ENCODE peak calls at places on chromosome 6, in four cellular contexts. E, L, P and B are unnamed samples.

GRCh38 chr6:128305228-128305627 is 215.2 kb downstream of the PTPRK start:
- DNase-seq in L (peak; percentile 4), E (peak; percentile 38), P (no peak), B (peak; percentile 3)

GRCh38 chr6:166542580-166542912 is 43.9 kb downstream of the RAMACL start:
- DNase-seq in P (no peak), L (no peak), E (no peak), B (no peak)

GRCh38 chr6:81911446-81911845 is 159.0 kb upstream of the TENT5A start:
- DNase-seq in P (no peak), E (no peak), L (no peak), B (no peak)

GRCh38 chr6:35755525-35755924 is 18.7 kb downstream of the ARMC12 start:
- DNase-seq in P (no peak), L (no peak), E (no peak), B (no peak)

GRCh38 chr6:129523814-129524213 is 186.2 kb downstream of the ARHGAP18 start:
- DNase-seq in P (no peak), E (no peak), L (no peak), B (no peak)

GRCh38 chr6:431986-432385 is 40.4 kb downstream of the IRF4 start:
- DNase-seq in P (no peak), L (no peak), E (peak; percentile 38), B (no peak)

GRCh38 chr6:128139519-128139918 is 238.7 kb upstream of the THEMIS start:
- DNase-seq in L (no peak), E (peak; percentile 34), P (no peak), B (no peak)

GRCh38 chr6:23243858-23244257 is 674.5 kb downstream of the HDGFL1 start:
- DNase-seq in P (no peak), L (no peak), E (peak; percentile 41), B (no peak)

GRCh38 chr6:153135681-153136080 is 4.6 kb upstream of the RGS17 start:
- DNase-seq in P (no peak), L (no peak), E (no peak), B (no peak)

GRCh38 chr6:71886184-71887005 is at the start of gene RIMS1:
- DNase-seq in L (no peak), P (no peak), E (no peak), B (no peak)
- H3K4me3 ChIP-seq in L (peak within 1 kb of the TSS; percentile 52), P (peak within 1 kb of the TSS; percentile 53), E (peak within 1 kb of the TSS; percentile 50), B (peak within 1 kb of the TSS; percentile 70)

GRCh38 chr6:33082702-33083101 is 6.9 kb downstream of the HLA-DPB1 start:
- DNase-seq in E (peak; percentile 49), L (no peak), P (peak; percentile 59), B (no peak)
- TF ChIP-seq CTCF in E (peak; percentile 31), L (no peak), P (peak; percentile 49), B (no peak)

GRCh38 chr6:75932067-75932466 is 140.4 kb downstream of the IMPG1 start:
- DNase-seq in L (no peak), P (no peak), E (peak; percentile 17), B (no peak)

GRCh38 chr6:75936682-75937081 is 135.8 kb downstream of the IMPG1 start:
- DNase-seq in L (no peak), P (no peak), E (no peak), B (no peak)

GRCh38 chr6:75935473-75935793 is 137.0 kb downstream of the IMPG1 start:
- DNase-seq in E (no peak), L (no peak), P (no peak), B (no peak)

GRCh38 chr6:75933387-75933975 is 139.0 kb downstream of the IMPG1 start:
- DNase-seq in L (no peak), E (no peak), P (no peak), B (no peak)

DNA sequence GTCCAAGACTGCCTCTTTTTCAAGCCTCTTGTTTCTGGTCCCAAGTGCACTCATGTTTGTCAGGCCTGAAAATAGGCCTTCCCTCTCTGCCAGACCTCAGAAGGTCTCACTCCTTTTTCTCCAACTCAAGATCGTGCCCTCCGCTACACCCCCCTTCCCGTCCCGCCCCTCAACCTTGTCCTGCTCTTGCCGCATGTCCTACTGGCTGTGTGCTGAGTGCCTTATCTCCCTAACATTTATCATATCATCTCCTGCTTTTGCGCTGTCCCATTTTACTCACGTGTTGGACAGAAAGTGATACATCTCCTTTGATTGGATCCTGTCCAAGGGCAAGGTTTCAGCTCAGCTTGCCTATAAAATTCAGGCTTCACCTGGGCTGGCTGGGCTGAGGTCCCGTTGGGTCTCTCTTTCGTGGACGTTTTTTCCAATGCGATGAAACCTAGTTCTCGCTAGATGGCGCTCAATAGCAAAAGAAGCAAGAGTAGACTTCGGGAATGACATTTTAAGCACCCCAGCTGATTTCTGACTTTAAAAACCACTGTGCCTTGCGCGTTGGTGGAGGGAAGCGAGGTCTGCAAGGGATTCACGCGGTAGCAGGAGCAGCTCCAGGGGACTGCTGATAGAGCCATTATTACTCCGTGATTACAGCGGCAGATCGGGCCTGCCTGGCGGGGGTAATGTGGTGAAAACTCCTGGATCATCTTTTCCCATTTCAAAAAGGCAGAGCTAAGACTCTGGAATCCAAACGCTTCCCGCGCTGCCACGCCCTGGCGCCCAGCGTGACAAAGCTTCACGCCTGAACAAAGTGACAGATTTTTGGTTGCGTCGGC is 137.6 kb downstream of the IMPG1 start:
- DNase-seq in E (peak; percentile 86), P (no peak), L (peak; percentile 35), B (peak; percentile 47)
- H3K4me3 ChIP-seq in E (peak overlapping the region; percentile 57), P (peak overlapping the region; percentile 48), L (peak overlapping the region; percentile 30), B (peak overlapping the region; percentile 44)

GRCh38 chr6:50864601-50865000 is 45.9 kb downstream of the TFAP2B start:
- DNase-seq in E (no peak), P (no peak), L (no peak), B (no peak)
- TF ChIP-seq CTCF in E (no peak), P (no peak), L (no peak), B (no peak)

GRCh38 chr6:161813156-161813555 is 539.3 kb upstream of the AGPAT4 start:
- DNase-seq in L (no peak), P (no peak), E (no peak), B (no peak)
- H3K4me3 ChIP-seq in L (no peak overlapping the region), P (no peak overlapping the region), E (no peak overlapping the region), B (no peak overlapping the region)

GRCh38 chr6:117483645-117484016 is 1.2 kb downstream of the DCBLD1 start:
- DNase-seq in E (peak; percentile 56), P (no peak), L (no peak), B (no peak)

GRCh38 chr6:117481926-117482239 is 591 bp upstream of the DCBLD1 start:
- DNase-seq in E (no peak), L (no peak), P (no peak), B (no peak)

GRCh38 chr6:117482240-117483003 is at the start of gene DCBLD1:
- DNase-seq in E (peak; percentile 75), P (peak; percentile 89), L (no peak), B (no peak)

GRCh38 chr6:117484052-117484646 is 1.7 kb downstream of the DCBLD1 start:
- DNase-seq in L (no peak), P (no peak), E (no peak), B (no peak)

GRCh38 chr6:117483004-117483644 is 650 bp downstream of the DCBLD1 start:
- DNase-seq in L (no peak), E (peak; percentile 51), P (peak; percentile 80), B (no peak)
- TF ChIP-seq CTCF in L (no peak), E (no peak), P (no peak), B (no peak)